ENCODE peak calls at places on chromosomes 4 and X, in ten cellular contexts. O is lung; N is lower lobe of right lung; Z is stimulated activated CD8-positive, alpha-beta memory T cell treated with anti-CD3 and anti-CD28 coated beads, Interleukin-15, amount 100 ng/mL, for 24 hours; X is body of pancreas; U is stimulated activated CD4-positive, alpha-beta T cell treated with anti-CD3 and anti-CD28 coated beads, Interleukin-15, amount 100 ng/mL, for 1 hour; Q is NCI-H510A; K is neural progenitor cell; M is CD8-positive, alpha-beta T cell; Y is choroid plexus epithelial cell. R is an unnamed sample.

GRCh38 chr4:48129307-48130014 is 4.6 kb downstream of the TXK start:
- DNase-seq in O (no peak), N (no peak), Z (no peak), X (no peak), U (peak; percentile 15), Q (no peak), K (no peak), M (no peak), Y (no peak), R (peak; percentile 22)

GRCh38 chrX:133401539-133401938 is 13.8 kb downstream of the GPC4 start:
- DNase-seq in O (no peak), N (no peak), Z (no peak), X (no peak), U (no peak), Q (no peak), K (no peak), M (no peak), Y (peak; percentile 30), R (no peak)

GRCh38 chr4:80192937-80193336 is 4.4 kb upstream of the PRDM8 start:
- DNase-seq in O (no peak), N (no peak), Z (no peak), X (no peak), U (no peak), Q (no peak), K (no peak), M (no peak), Y (no peak), R (peak; percentile 63)

GRCh38 chr4:67568820-67569219 is 10.3 kb downstream of the STAP1 start:
- DNase-seq in O (no peak), N (no peak), Z (no peak), X (no peak), U (no peak), Q (no peak), K (no peak), M (no peak), Y (peak; percentile 22), R (no peak)

GRCh38 chr4:148965080-148965479 is 522.9 kb upstream of the NR3C2 start:
- DNase-seq in O (no peak), N (no peak), Z (no peak), X (no peak), U (no peak), Q (no peak), K (no peak), M (no peak), Y (no peak), R (no peak)

GRCh38 chr4:80229128-80229527 is 31.8 kb downstream of the PRDM8 start:
- DNase-seq in O (no peak), N (no peak), Z (no peak), X (no peak), U (no peak), Q (no peak), K (no peak), M (no peak), Y (no peak), R (no peak)

GRCh38 chr4:180560896-180561295 is 1682.3 kb upstream of the TENM3 start:
- DNase-seq in O (no peak), N (no peak), Z (no peak), X (no peak), U (no peak), Q (no peak), K (no peak), M (no peak), Y (peak; percentile 9), R (no peak)

GRCh38 chr4:26858947-26859401 is 1.7 kb upstream of the STIM2 start:
- DNase-seq in O (no peak), N (no peak), Z (no peak), X (no peak), U (no peak), Q (no peak), K (no peak), M (no peak), Y (no peak), R (no peak)

GRCh38 chr4:184347251-184348239 is 126.8 kb downstream of the IRF2 start:
- DNase-seq in O (peak; percentile 47), N (peak; percentile 74), Z (no peak), X (peak; percentile 85), U (no peak), Q (peak; percentile 68), K (peak; percentile 89), M (no peak), Y (peak; percentile 88), R (no peak)

GRCh38 chr4:110620352-110621327 is 2.2 kb downstream of the PITX2 start:
- DNase-seq in O (no peak), N (no peak), Z (no peak), X (no peak), U (no peak), Q (peak; percentile 62), K (peak; percentile 93), M (no peak), Y (peak; percentile 28), R (no peak)

GRCh38 chrX:20267924-20268701 is 1.4 kb upstream of the RPS6KA3 start:
- DNase-seq in O (peak; percentile 49), N (peak; percentile 68), Z (no peak), X (peak; percentile 65), U (no peak), Q (peak; percentile 13), K (peak; percentile 61), M (no peak), Y (peak; percentile 55), R (no peak)

GRCh38 chr4:56630876-56631666 is 50.0 kb downstream of the HOPX start:
- DNase-seq in O (no peak), N (no peak), Z (no peak), X (no peak), U (no peak), Q (no peak), K (no peak), M (no peak), Y (peak; percentile 36), R (no peak)

GRCh38 chrX:147958316-147958715 is 22.8 kb upstream of the FMR1NB start:
- DNase-seq in O (no peak), N (no peak), Z (no peak), X (no peak), U (no peak), Q (no peak), K (no peak), M (no peak), Y (peak; percentile 31), R (peak; percentile 6)

GRCh38 chr4:169795585-169795984 is 37.8 kb upstream of the HPF1 start:
- DNase-seq in O (no peak), N (no peak), Z (no peak), X (no peak), U (no peak), Q (no peak), K (no peak), M (no peak), Y (no peak), R (peak; percentile 11)

GRCh38 chr4:10697071-10697470 is 12.5 kb upstream of the CLNK start:
- DNase-seq in O (no peak), N (no peak), Z (no peak), X (no peak), U (no peak), Q (no peak), K (no peak), M (no peak), Y (no peak), R (no peak)

GRCh38 chrX:13110427-13111324 is 66.3 kb upstream of the FAM9C start:
- DNase-seq in O (peak; percentile 45), N (no peak), Z (no peak), X (peak; percentile 77), U (no peak), Q (no peak), K (no peak), M (no peak), Y (peak; percentile 97), R (peak; percentile 3)

GRCh38 chr4:23855912-23856605 is 33.8 kb downstream of the PPARGC1A start:
- DNase-seq in O (no peak), N (no peak), Z (no peak), X (no peak), U (no peak), Q (no peak), K (no peak), M (no peak), Y (peak; percentile 25), R (no peak)

GRCh38 chrX:645024-645376 is 14.4 kb downstream of the SHOX start:
- DNase-seq in O (no peak), N (no peak), Z (no peak), X (no peak), U (no peak), Q (no peak), K (peak; percentile 53), M (no peak), Y (no peak), R (no peak)

GRCh38 chr4:158169516-158169915 is 3.3 kb downstream of the GASK1B start:
- DNase-seq in O (no peak), N (no peak), Z (no peak), X (no peak), U (no peak), Q (no peak), K (no peak), M (no peak), Y (no peak), R (no peak)

GRCh38 chrX:48714573-48714972 is 18.0 kb downstream of the SUV39H1 start:
- DNase-seq in O (no peak), N (no peak), Z (no peak), X (no peak), U (no peak), Q (no peak), K (no peak), M (no peak), Y (no peak), R (no peak)

GRCh38 chr4:168398589-168398988 is 80.0 kb upstream of the DDX60 start:
- DNase-seq in O (no peak), N (no peak), Z (no peak), X (no peak), U (no peak), Q (no peak), K (no peak), M (no peak), Y (no peak), R (peak; percentile 26)

GRCh38 chr4:145769450-145770037 is 89.6 kb downstream of the C4orf51 start:
- DNase-seq in O (no peak), N (no peak), Z (no peak), X (no peak), U (no peak), Q (no peak), K (no peak), M (no peak), Y (no peak), R (no peak)

GRCh38 chr4:185839770-185840169 is 27.8 kb upstream of the SORBS2 start:
- DNase-seq in O (no peak), N (no peak), Z (no peak), X (no peak), U (no peak), Q (no peak), K (peak; percentile 24), M (no peak), Y (peak; percentile 85), R (peak; percentile 2)

GRCh38 chrX:110847334-110847733 is 51.7 kb upstream of the CHRDL1 start:
- DNase-seq in O (no peak), N (no peak), Z (no peak), X (peak; percentile 25), U (no peak), Q (no peak), K (peak; percentile 77), M (no peak), Y (peak; percentile 67), R (peak; percentile 51)

R was measured in ACHN.